ENCODE peak calls at places on chromosome 14, in nine cellular contexts. S is activated T-cell treated with anti-CD3 and anti-CD28 coated beads for 1 hour; A is activated CD4-positive, alpha-beta T cell treated with anti-CD3 and anti-CD28 coated beads, Interleukin-2, amount 50 U/mL, for 48 hours; F is NCI-H1436; J is left ventricle myocardium inferior; D is EL; Y is mucosa of descending colon; H is ELR; I is amniotic stem cell. V is an unnamed sample.

GRCh38 chr14:99546230-99546879 is 57.7 kb downstream of the CCDC85C start:
- DNase-seq in I (no peak), S (no peak), F (no peak), J (no peak), Y (no peak), D (no peak), A (no peak), H (no peak), V (no peak)

GRCh38 chr14:74684444-74684843 is 28.4 kb downstream of the AREL1 start:
- DNase-seq in A (no peak), F (no peak), D (no peak), J (no peak), Y (peak; percentile 7), I (no peak), S (no peak), H (no peak), V (no peak)

GRCh38 chr14:100604709-100605108 is 17.5 kb upstream of the BEGAIN start:
- DNase-seq in D (no peak), A (no peak), J (no peak), I (no peak), H (no peak), F (no peak), S (no peak), Y (no peak), V (no peak)

GRCh38 chr14:96746101-96746500 is 51.1 kb upstream of the VRK1 start:
- DNase-seq in F (no peak), A (no peak), Y (no peak), I (no peak), J (no peak), D (no peak), S (no peak), H (no peak), V (no peak)

GRCh38 chr14:36520601-36521525 is 831 bp upstream of the NKX2-1 start:
- DNase-seq in H (peak; percentile 54), S (no peak), F (peak; percentile 41), I (peak; percentile 4), D (peak; percentile 53), J (no peak), A (no peak), Y (peak; percentile 34), V (peak; percentile 58)

GRCh38 chr14:52318829-52319604 is 4.9 kb downstream of the PTGER2 start:
- DNase-seq in J (no peak), A (no peak), H (no peak), F (no peak), D (no peak), S (no peak), I (no peak), Y (no peak), V (no peak)

GRCh38 chr14:75425443-75425842 is 2.4 kb upstream of the JDP2 start:
- DNase-seq in F (no peak), A (no peak), H (no peak), D (no peak), I (no peak), J (no peak), Y (no peak), S (no peak), V (no peak)

GRCh38 chr14:22432348-22432976 is 156.6 kb downstream of the DAD1 start:
- DNase-seq in I (peak; percentile 19), F (no peak), S (no peak), J (no peak), A (no peak), D (peak; percentile 86), Y (peak; percentile 79), H (peak; percentile 82), V (no peak)

GRCh38 chr14:49924852-49925251 is 32.0 kb downstream of the ARF6 start:
- DNase-seq in S (no peak), Y (no peak), A (no peak), I (no peak), D (no peak), H (no peak), F (no peak), J (no peak), V (no peak)